ENCODE peak calls at places on chromosomes 16 and 17, in seven cellular contexts. N, E, P, I, O, F and R are unnamed samples.

GRCh38 chr17:79005063-79005861 is 4.3 kb downstream of the CANT1 start:
- DNase-seq in F (peak; percentile 54), O (peak; percentile 85), I (peak; percentile 76), P (no peak), N (no peak), E (no peak), R (no peak)

GRCh38 chr16:59510008-59510424 is 775.9 kb upstream of the GOT2 start:
- DNase-seq in P (no peak), E (no peak), N (no peak), I (no peak), F (no peak), O (no peak), R (no peak)

GRCh38 chr16:17211797-17212196 is 259.0 kb downstream of the XYLT1 start:
- DNase-seq in E (no peak), F (no peak), O (no peak), N (no peak), I (no peak), P (no peak), R (no peak)

GRCh38 chr17:3974138-3974687 is 10.0 kb upstream of the ATP2A3 start:
- DNase-seq in O (no peak), I (no peak), N (no peak), P (no peak), F (no peak), E (no peak), R (no peak)

GRCh38 chr17:19943026-19943425 is 34.6 kb downstream of the AKAP10 start:
- DNase-seq in I (no peak), O (no peak), F (no peak), E (no peak), P (no peak), N (no peak), R (no peak)

GRCh38 chr16:57192146-57192545 is 6.0 kb downstream of the RSPRY1 start:
- DNase-seq in P (no peak), E (peak; percentile 31), F (no peak), O (no peak), I (no peak), N (no peak), R (no peak)

GRCh38 chr16:21263640-21264211 is 14.4 kb downstream of the CRYM start:
- DNase-seq in F (no peak), E (no peak), P (peak; percentile 5), N (no peak), O (no peak), I (no peak), R (peak; percentile 66)

GRCh38 chr16:67268136-67268579 is 11.2 kb upstream of the PLEKHG4 start:
- DNase-seq in O (peak; percentile 78), F (peak; percentile 71), E (peak; percentile 96), I (no peak), N (no peak), P (no peak), R (no peak)

GRCh38 chr16:9114842-9115241 is 23.4 kb downstream of the HAPSTR1 start:
- DNase-seq in I (no peak), N (no peak), O (no peak), E (no peak), F (no peak), P (no peak), R (no peak)

GRCh38 chr17:57995076-57995956 is 7.3 kb upstream of the VEZF1 start:
- DNase-seq in P (peak; percentile 55), F (peak; percentile 91), O (peak; percentile 79), N (no peak), E (peak; percentile 67), I (no peak), R (peak; percentile 65)

GRCh38 chr17:81412490-81413093 is 17.3 kb downstream of the BAHCC1 start:
- DNase-seq in P (no peak), O (no peak), E (no peak), F (peak; percentile 87), N (no peak), I (no peak), R (peak; percentile 85)

GRCh38 chr16:17451835-17452234 is 18.9 kb downstream of the XYLT1 start:
- DNase-seq in N (no peak), O (no peak), F (no peak), E (no peak), I (no peak), P (no peak), R (no peak)

GRCh38 chr17:31495049-31495885 is 103.8 kb downstream of the RAB11FIP4 start:
- DNase-seq in N (no peak), F (no peak), O (peak; percentile 84), I (no peak), E (no peak), P (no peak), R (no peak)

GRCh38 chr17:386145-386876 is 33.7 kb upstream of the RPH3AL start:
- DNase-seq in I (peak; percentile 89), N (peak; percentile 63), F (peak; percentile 83), P (no peak), E (peak; percentile 12), O (peak; percentile 89), R (peak; percentile 96)

GRCh38 chr16:4976079-4976478 is 17.9 kb downstream of the SEC14L5 start:
- DNase-seq in O (no peak), F (no peak), E (no peak), P (no peak), N (no peak), I (no peak), R (peak; percentile 88)

GRCh38 chr17:63946440-63947363 is 14.6 kb upstream of the CD79B start:
- DNase-seq in E (peak; percentile 4), I (no peak), F (no peak), N (no peak), O (peak; percentile 81), P (no peak), R (peak; percentile 91)

GRCh38 chr16:25419123-25419522 is 161.5 kb upstream of the ZKSCAN2 start:
- DNase-seq in N (no peak), I (no peak), O (no peak), E (no peak), P (no peak), F (no peak), R (no peak)

GRCh38 chr17:41615454-41615853 is 2.9 kb upstream of the KRT16 start:
- DNase-seq in E (no peak), P (no peak), I (no peak), N (no peak), F (peak; percentile 40), O (no peak), R (no peak)

GRCh38 chr16:55542459-55543082 is 23.9 kb upstream of the CAPNS2 start:
- DNase-seq in F (no peak), N (no peak), E (peak; percentile 69), O (no peak), P (no peak), I (no peak), R (no peak)
- TF ChIP-seq CTCF in F (no peak), N (no peak), E (no peak), O (no peak), P (no peak), I (no peak), R (no peak)

GRCh38 chr17:77443743-77444260 is 303.0 kb downstream of the SEC14L1 start:
- DNase-seq in E (no peak), N (no peak), P (no peak), O (no peak), F (no peak), I (no peak), R (no peak)

GRCh38 chr17:77442976-77443742 is 302.4 kb downstream of the SEC14L1 start:
- DNase-seq in I (no peak), F (no peak), O (no peak), E (no peak), P (no peak), N (no peak), R (no peak)

GRCh38 chr17:77440571-77440981 is 299.8 kb downstream of the SEC14L1 start:
- DNase-seq in I (no peak), P (no peak), N (no peak), E (no peak), F (no peak), O (peak; percentile 79), R (no peak)

GRCh38 chr17:77439382-77440013 is 298.7 kb downstream of the SEC14L1 start:
- DNase-seq in N (no peak), I (no peak), F (no peak), O (no peak), E (no peak), P (no peak), R (no peak)

GRCh38 chr17:77441130-77441920 is 300.6 kb downstream of the SEC14L1 start:
- DNase-seq in N (no peak), E (no peak), I (no peak), F (no peak), O (peak; percentile 90), P (no peak), R (peak; percentile 78)
- TF ChIP-seq CTCF in N (no peak), E (no peak), I (no peak), F (no peak), O (no peak), P (no peak), R (no peak)

GRCh38 chr16:30371248-30371816 is 1.0 kb upstream of the TBC1D10B start:
- DNase-seq in E (no peak), P (no peak), O (no peak), F (no peak), N (no peak), I (no peak), R (no peak)
- TF ChIP-seq CTCF in E (no peak), P (no peak), O (no peak), F (no peak), N (no peak), I (no peak), R (no peak)

DNA sequence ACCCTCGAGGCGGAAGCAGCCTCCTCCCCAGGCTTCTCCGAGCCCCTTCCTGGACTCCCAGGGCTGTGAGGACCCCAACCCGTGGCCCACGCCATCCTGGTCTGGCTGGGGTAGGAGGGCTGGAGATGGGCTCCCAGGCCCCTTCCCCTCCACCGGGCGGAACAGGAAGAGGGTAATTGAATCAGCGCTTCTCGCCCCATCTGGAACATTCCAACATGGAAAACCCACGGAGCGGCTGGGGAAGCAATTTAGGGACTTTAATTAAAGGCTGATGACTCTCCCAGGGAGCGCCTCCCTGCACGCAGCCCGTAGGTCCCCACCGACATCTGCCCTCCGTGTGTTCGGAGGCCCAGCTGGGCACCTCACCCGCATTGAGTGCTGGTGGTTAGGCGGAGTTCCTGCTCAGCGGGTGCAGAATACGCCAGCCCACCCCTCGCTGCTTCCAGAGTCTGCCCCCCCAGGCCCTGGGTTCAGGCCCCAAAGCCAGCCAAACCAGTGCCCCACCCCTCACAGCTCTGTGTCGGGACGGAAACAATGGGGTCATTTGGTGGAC is 10.1 kb downstream of the HS3ST6 start:
- DNase-seq in N (no peak), I (no peak), P (no peak), O (no peak), F (no peak), E (no peak), R (no peak)
- TF ChIP-seq CTCF in N (no peak), I (no peak), P (no peak), O (no peak), F (no peak), E (no peak), R (no peak)

DNA sequence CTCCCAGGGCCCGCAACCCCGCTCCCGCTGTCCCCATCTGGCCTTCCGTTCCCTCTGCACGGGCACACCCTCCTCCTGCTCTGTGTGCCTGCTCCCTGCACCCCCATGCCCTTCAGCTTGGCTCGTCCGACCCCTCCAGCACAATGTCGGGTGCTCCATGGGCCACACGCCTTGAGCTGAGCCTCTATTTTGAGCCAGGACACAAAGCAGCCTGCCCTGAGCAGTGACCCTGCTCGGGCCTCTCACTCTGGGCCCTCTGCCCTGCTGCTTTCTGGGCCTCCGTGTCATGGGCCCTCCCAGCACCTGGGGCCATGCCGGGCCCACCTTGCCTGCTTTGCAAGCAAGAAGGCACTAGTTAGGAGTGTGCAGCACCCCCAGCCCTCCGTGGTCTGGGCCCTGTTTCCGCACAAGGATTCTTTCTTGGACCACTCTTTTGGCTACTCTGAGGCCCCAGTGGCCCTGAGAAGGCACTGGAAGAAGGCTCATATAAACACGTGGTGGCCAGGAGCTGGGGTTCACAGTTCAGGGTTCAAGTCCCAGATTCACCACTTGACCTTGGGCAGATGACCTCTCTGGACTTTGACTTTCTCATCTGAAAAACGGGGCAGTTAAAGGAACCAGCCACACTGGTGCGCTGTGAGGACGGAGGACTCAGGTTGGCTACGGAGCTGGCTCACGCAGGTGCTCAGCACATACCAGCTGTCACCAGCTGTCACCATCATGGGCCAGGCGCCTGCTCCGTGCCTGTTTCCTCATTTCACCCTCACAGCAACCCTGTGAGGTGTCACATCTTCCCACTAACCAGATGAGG is 166.1 kb upstream of the GSE1 start:
- DNase-seq in O (peak; percentile 78), F (no peak), P (no peak), N (no peak), E (no peak), I (no peak), R (peak; percentile 72)
- TF ChIP-seq CTCF in O (no peak), F (no peak), P (no peak), N (no peak), E (no peak), I (no peak), R (no peak)